ENCODE peak calls at places on chromosomes 5 and 9, in nine cellular contexts. M, B, I, F, X, S, U, N and Y are unnamed samples.

GRCh38 chr9:37989632-37990155 is 79.3 kb downstream of the SHB start:
- DNase-seq in U (no peak), B (no peak), M (no peak), S (no peak), X (no peak), I (no peak), F (no peak), N (no peak), Y (no peak)

GRCh38 chr5:73759771-73760170 is 133.8 kb downstream of the ARHGEF28 start:
- DNase-seq in B (peak; percentile 59), S (no peak), F (no peak), I (no peak), M (no peak), X (no peak), U (no peak), N (no peak), Y (no peak)

GRCh38 chr5:37112383-37112991 is 136.7 kb downstream of the CPLANE1 start:
- DNase-seq in N (no peak), I (no peak), X (no peak), S (no peak), U (no peak), B (no peak), M (no peak), F (peak; percentile 51), Y (no peak)

GRCh38 chr5:77015938-77016569 is 14.2 kb upstream of the AGGF1 start:
- DNase-seq in N (peak; percentile 78), B (peak; percentile 84), U (no peak), M (no peak), F (no peak), S (peak; percentile 23), I (no peak), X (no peak), Y (no peak)

GRCh38 chr9:70542339-70542931 is 128.0 kb upstream of the KLF9 start:
- DNase-seq in S (no peak), M (no peak), U (no peak), X (no peak), B (no peak), N (no peak), I (no peak), F (no peak), Y (no peak)

GRCh38 chr5:129399069-129399468 is 61.0 kb upstream of the ADAMTS19 start:
- DNase-seq in M (no peak), B (no peak), X (no peak), N (no peak), U (no peak), S (no peak), I (no peak), F (no peak), Y (no peak)

GRCh38 chr5:57338068-57338848 is 144.4 kb downstream of the ACTBL2 start:
- DNase-seq in U (peak; percentile 19), B (no peak), N (peak; percentile 74), F (peak; percentile 18), M (peak; percentile 40), X (peak; percentile 6), S (no peak), I (no peak), Y (no peak)

GRCh38 chr5:55983986-55984385 is 10.8 kb downstream of the IL6ST start:
- DNase-seq in N (no peak), F (no peak), U (no peak), M (no peak), X (no peak), S (no peak), I (no peak), B (no peak), Y (no peak)

GRCh38 chr5:87074934-87075541 is 192.6 kb upstream of the RASA1 start:
- DNase-seq in X (no peak), I (no peak), U (peak; percentile 44), B (no peak), F (peak; percentile 37), S (no peak), M (peak; percentile 55), N (no peak), Y (no peak)

GRCh38 chr5:167478156-167478555 is 813.3 kb upstream of the WWC1 start:
- DNase-seq in X (no peak), N (no peak), S (no peak), M (no peak), F (no peak), B (peak; percentile 41), I (no peak), U (no peak), Y (no peak)

GRCh38 chr9:96459268-96460007 is 9.5 kb downstream of the HABP4 start:
- DNase-seq in N (no peak), X (no peak), U (no peak), I (no peak), F (no peak), S (no peak), M (no peak), B (no peak), Y (no peak)

GRCh38 chr9:121447341-121447834 is 52.3 kb downstream of the GGTA1 start:
- DNase-seq in M (no peak), U (no peak), I (no peak), S (peak; percentile 57), X (no peak), N (no peak), B (peak; percentile 90), F (peak; percentile 7), Y (no peak)

GRCh38 chr9:129141066-129142041 is 30.1 kb downstream of the PTPA start:
- DNase-seq in X (no peak), M (peak; percentile 65), F (no peak), S (peak; percentile 80), I (peak; percentile 92), U (peak; percentile 75), N (peak; percentile 31), B (peak; percentile 96), Y (no peak)

GRCh38 chr5:133391349-133392136 is 220.8 kb downstream of the FSTL4 start:
- DNase-seq in I (no peak), X (no peak), N (no peak), M (no peak), F (no peak), S (no peak), B (no peak), U (no peak), Y (no peak)

GRCh38 chr5:65395526-65396155 is 86.1 kb downstream of the ADAMTS6 start:
- DNase-seq in I (no peak), F (no peak), S (no peak), M (no peak), X (no peak), B (no peak), U (no peak), N (no peak), Y (no peak)

GRCh38 chr9:107881625-107882300 is 392.2 kb upstream of the KLF4 start:
- DNase-seq in S (no peak), F (no peak), I (no peak), B (no peak), X (no peak), M (no peak), U (no peak), N (no peak), Y (no peak)

GRCh38 chr5:176612855-176613254 is 2.9 kb upstream of the GPRIN1 start:
- DNase-seq in U (no peak), F (no peak), B (no peak), M (no peak), N (no peak), I (no peak), X (no peak), S (no peak), Y (no peak)

GRCh38 chr5:98498028-98498427 is 275.4 kb upstream of the RGMB start:
- DNase-seq in M (no peak), B (no peak), U (no peak), I (no peak), N (no peak), X (no peak), F (no peak), S (no peak), Y (no peak)

GRCh38 chr9:136255896-136256890 is 10.6 kb upstream of the QSOX2 start:
- DNase-seq in N (peak; percentile 33), U (no peak), I (no peak), S (no peak), M (no peak), F (no peak), X (no peak), B (no peak), Y (no peak)
- TF ChIP-seq CTCF in N (no peak), U (peak; percentile 6), I (no peak), S (peak; percentile 3), M (no peak), F (no peak), X (peak; percentile 12), B (no peak), Y (peak; percentile 26)

GRCh38 chr9:136714096-136714875 is 1.9 kb downstream of the DIPK1B start:
- DNase-seq in N (no peak), B (no peak), U (no peak), S (no peak), X (no peak), F (no peak), I (peak; percentile 70), M (no peak), Y (no peak)

GRCh38 chr9:136713555-136713949 is 1.2 kb downstream of the DIPK1B start:
- DNase-seq in F (no peak), X (no peak), M (no peak), U (no peak), I (no peak), B (no peak), N (no peak), S (no peak), Y (no peak)

GRCh38 chr9:136711751-136712689 is at the start of gene DIPK1B:
- DNase-seq in S (no peak), M (no peak), F (no peak), B (no peak), U (no peak), X (peak; percentile 83), N (no peak), I (no peak), Y (peak; percentile 53)

GRCh38 chr9:136714876-136715239 is 2.5 kb downstream of the DIPK1B start:
- DNase-seq in I (no peak), F (no peak), M (no peak), X (no peak), U (no peak), N (no peak), S (no peak), B (no peak), Y (no peak)

GRCh38 chr9:136712690-136713554 is 550 bp downstream of the DIPK1B start:
- DNase-seq in U (no peak), N (no peak), F (no peak), S (no peak), X (peak; percentile 64), I (no peak), B (no peak), M (no peak), Y (peak; percentile 41)
- TF ChIP-seq CTCF in U (no peak), N (no peak), F (no peak), S (no peak), X (no peak), I (no peak), B (no peak), M (no peak), Y (no peak)

GRCh38 chr5:138716456-138716924 is 36.7 kb upstream of the CTNNA1 start:
- DNase-seq in I (no peak), U (no peak), S (no peak), M (no peak), X (no peak), B (peak; percentile 29), N (peak; percentile 30), F (no peak), Y (no peak)
- TF ChIP-seq CTCF in I (no peak), U (no peak), S (no peak), M (no peak), X (no peak), B (no peak), N (no peak), F (no peak), Y (no peak)

DNA sequence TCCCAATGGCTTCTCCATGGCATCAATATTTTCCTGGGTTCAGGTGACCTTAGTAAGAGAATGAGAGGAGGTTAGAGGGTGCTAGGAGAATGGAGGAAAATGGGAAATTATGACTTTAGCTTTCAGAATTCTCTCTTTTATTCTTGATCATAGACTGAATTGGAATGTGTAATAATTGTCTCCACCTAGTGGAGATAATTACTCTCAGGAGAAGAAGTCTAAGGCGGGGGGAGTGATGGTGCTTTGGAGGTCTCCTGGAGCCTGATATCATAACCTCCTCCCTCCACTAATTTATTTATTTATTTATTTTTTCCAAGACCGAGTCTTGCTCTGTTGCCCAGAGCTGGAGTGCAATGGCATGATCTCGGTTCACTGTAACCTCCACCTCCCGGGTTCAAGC is 221.3 kb downstream of the GRIA1 start:
- DNase-seq in I (no peak), N (no peak), S (no peak), U (no peak), X (no peak), M (no peak), B (no peak), F (no peak), Y (no peak)
- TF ChIP-seq CTCF in I (peak; percentile 20), N (no peak), S (peak; percentile 29), U (no peak), X (no peak), M (no peak), B (peak; percentile 28), F (no peak), Y (no peak)